ENCODE peak calls at places on chromosome 21, in four cellular contexts. D is WTC11, M is K562, Y is GM12878. U is an unnamed sample.

GRCh38 chr21:32807717-32808380 is 36.3 kb upstream of the PAXBP1 start:
- DNase-seq in D (no peak), M (no peak), Y (no peak), U (no peak)

GRCh38 chr21:29155118-29155932 is 24.9 kb downstream of the MAP3K7CL start:
- DNase-seq in M (no peak), Y (no peak), D (peak; percentile 25), U (no peak)

GRCh38 chr21:31974454-31974985 is 101.7 kb downstream of the HUNK start:
- DNase-seq in M (no peak), D (peak; percentile 16), Y (no peak), U (no peak)

GRCh38 chr21:38954450-38955059 is 148.8 kb downstream of the ETS2 start:
- DNase-seq in Y (no peak), M (no peak), D (no peak), U (no peak)

GRCh38 chr21:46552865-46553379 is 52.0 kb downstream of the S100B start:
- DNase-seq in Y (no peak), M (no peak), D (no peak), U (no peak)

GRCh38 chr21:42724226-42724920 is 71.0 kb downstream of the PDE9A start:
- DNase-seq in D (no peak), M (no peak), Y (no peak), U (peak; percentile 91)

GRCh38 chr21:21165063-21165645 is 166.9 kb downstream of the NCAM2 start:
- DNase-seq in D (no peak), M (no peak), Y (no peak), U (no peak)

GRCh38 chr21:41501919-41502318 is 6.0 kb downstream of the TMPRSS2 start:
- DNase-seq in D (no peak), M (no peak), Y (no peak), U (no peak)

GRCh38 chr21:46639489-46640386 is 4.3 kb downstream of the PRMT2 start:
- DNase-seq in D (no peak), Y (no peak), M (no peak), U (peak; percentile 15)

GRCh38 chr21:33975548-33976081 is 60.0 kb upstream of the ATP5PO start:
- DNase-seq in D (no peak), M (peak; percentile 65), Y (peak; percentile 98), U (no peak)

GRCh38 chr21:32388306-32388705 is 4.5 kb downstream of the URB1 start:
- DNase-seq in D (no peak), Y (no peak), M (no peak), U (no peak)

GRCh38 chr21:31911138-31911907 is 38.5 kb downstream of the HUNK start:
- DNase-seq in Y (no peak), M (no peak), D (no peak), U (no peak)

GRCh38 chr21:42113926-42114409 is 42.9 kb downstream of the UMODL1 start:
- DNase-seq in M (no peak), Y (no peak), D (no peak), U (peak; percentile 72)

GRCh38 chr21:40625991-40626390 is 221.0 kb downstream of the DSCAM start:
- DNase-seq in Y (no peak), D (no peak), M (no peak), U (no peak)

GRCh38 chr21:41426656-41427311 is 745 bp downstream of the MX1 start:
- DNase-seq in Y (no peak), D (no peak), M (no peak), U (no peak)

GRCh38 chr21:36815284-36815683 is 116.4 kb downstream of the SIM2 start:
- DNase-seq in D (no peak), M (no peak), Y (no peak), U (no peak)

GRCh38 chr21:40846566-40847411 is at the start of gene DSCAM:
- DNase-seq in D (peak; percentile 60), Y (no peak), M (no peak), U (no peak)

GRCh38 chr21:36079010-36079649 is 9.3 kb downstream of the CBR1 start:
- DNase-seq in Y (no peak), M (peak; percentile 53), D (no peak), U (no peak)

GRCh38 chr21:33949516-33950424 is 34.2 kb upstream of the ATP5PO start:
- DNase-seq in M (no peak), D (no peak), Y (peak; percentile 76), U (no peak)

GRCh38 chr21:40623550-40623949 is 223.4 kb downstream of the DSCAM start:
- DNase-seq in M (no peak), Y (no peak), D (no peak), U (no peak)

GRCh38 chr21:14673649-14674048 is 127.5 kb upstream of the SAMSN1 start:
- DNase-seq in D (no peak), M (peak; percentile 39), Y (no peak), U (no peak)

GRCh38 chr21:29080454-29080930 is 7.0 kb upstream of the CCT8 start:
- DNase-seq in M (no peak), Y (no peak), D (no peak), U (no peak)

DNA sequence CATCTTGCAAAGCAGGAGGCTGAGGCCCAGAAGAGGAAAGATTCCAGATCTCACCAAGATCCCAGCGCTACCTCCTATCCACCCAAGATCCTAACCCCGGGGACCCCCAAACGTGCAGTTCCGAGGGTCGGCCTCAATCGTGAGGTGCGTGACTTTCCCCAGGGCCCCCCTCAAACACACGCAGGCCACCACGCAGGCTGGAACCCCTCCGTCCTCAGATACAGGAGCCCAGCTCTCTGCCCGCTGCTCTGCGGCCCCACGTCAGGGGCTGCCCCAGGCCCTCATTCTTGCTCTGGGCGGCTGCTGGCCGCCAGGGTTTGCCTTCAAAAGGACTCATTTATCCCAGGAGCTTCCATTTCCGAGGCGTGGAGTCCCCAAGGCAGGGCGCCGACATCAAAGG is 39.9 kb downstream of the KRTAP10-1 start:
- DNase-seq in M (no peak), D (no peak), Y (no peak), U (no peak)
- TF ChIP-seq CREM in M (no peak), D (no peak), Y (no peak), U (no peak)

DNA sequence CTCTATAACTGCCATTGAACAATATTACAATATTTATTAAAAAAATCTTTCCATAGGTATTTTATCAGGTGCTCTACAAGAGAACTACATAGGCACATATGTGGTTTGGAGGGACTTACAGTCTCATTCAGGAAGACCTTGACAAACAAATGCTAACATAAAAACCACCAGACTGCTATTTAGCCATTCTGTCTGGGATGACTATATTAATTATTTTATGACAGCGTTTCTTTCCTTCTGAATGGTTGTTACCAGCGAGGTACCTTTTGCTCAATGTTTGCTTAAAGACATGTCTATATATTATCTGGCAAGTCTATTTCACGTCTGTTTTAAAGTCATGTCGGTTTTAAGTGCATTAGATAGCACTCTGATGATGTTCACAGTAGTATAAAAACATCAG is 69.7 kb downstream of the RUNX1 start:
- DNase-seq in M (no peak), Y (no peak), D (no peak), U (no peak)
- TF ChIP-seq CREM in M (no peak), Y (no peak), D (no peak), U (no peak)

GRCh38 chr21:45385549-45386050 is 19.4 kb upstream of the COL18A1 start:
- DNase-seq in M (no peak), D (no peak), Y (no peak), U (no peak)
- TF ChIP-seq CREM in M (no peak), D (no peak), Y (no peak), U (no peak)

GRCh38 chr21:45136927-45137611 is 62.7 kb downstream of the ADARB1 start:
- DNase-seq in D (peak; percentile 90), Y (no peak), M (peak; percentile 89), U (peak; percentile 68)

GRCh38 chr21:45137612-45137937 is 63.2 kb downstream of the ADARB1 start:
- DNase-seq in D (no peak), M (no peak), Y (no peak), U (no peak)

GRCh38 chr21:45135868-45136267 is 61.5 kb downstream of the ADARB1 start:
- DNase-seq in M (no peak), D (no peak), Y (no peak), U (no peak)

GRCh38 chr21:45135122-45135521 is 60.7 kb downstream of the ADARB1 start:
- DNase-seq in D (no peak), M (no peak), Y (no peak), U (no peak)

GRCh38 chr21:45136500-45136899 is 62.1 kb downstream of the ADARB1 start:
- DNase-seq in D (no peak), M (no peak), Y (no peak), U (no peak)
- TF ChIP-seq CREM in D (no peak), M (no peak), Y (no peak), U (no peak)